ENCODE peak calls at places on chromosomes 3 and 15, in seven cellular contexts. R is GM13976; V is glutamatergic neuron; X is endothelial cell; G is BE2C; N is endodermal cell; A is CD4-positive, alpha-beta T cell. D is an unnamed sample.

GRCh38 chr15:22949074-22949547 is 31.1 kb downstream of the CYFIP1 start:
- DNase-seq in R (no peak), V (peak), G (peak), X (peak), N (peak), A (no peak), D (no peak)

GRCh38 chr3:177443469-177443868 is 246.2 kb upstream of the TBL1XR1 start:
- DNase-seq in A (no peak), N (no peak), X (no peak), R (no peak), G (peak), V (no peak), D (no peak)

GRCh38 chr3:182122779-182123178 is 411.1 kb downstream of the SOX2 start:
- DNase-seq in G (no peak), V (no peak), A (no peak), X (no peak), N (no peak), R (no peak), D (no peak)

GRCh38 chr3:111852540-111852939 is 6.5 kb upstream of the PHLDB2 start:
- DNase-seq in R (no peak), X (peak), N (peak), V (no peak), G (no peak), A (no peak), D (no peak)

GRCh38 chr15:66833372-66833771 is 131.3 kb downstream of the SMAD6 start:
- DNase-seq in X (no peak), V (no peak), G (no peak), R (no peak), N (no peak), A (no peak), D (no peak)

GRCh38 chr15:39099524-39099923 is 481.4 kb upstream of the THBS1 start:
- DNase-seq in V (no peak), N (no peak), A (no peak), X (no peak), G (no peak), R (no peak), D (no peak)

GRCh38 chr3:32077260-32078084 is 28.9 kb upstream of the GPD1L start:
- DNase-seq in G (no peak), N (no peak), V (no peak), X (no peak), A (no peak), R (no peak), D (no peak)

GRCh38 chr15:67745059-67745993 is 80.0 kb upstream of the SKOR1 start:
- DNase-seq in R (no peak), N (no peak), V (no peak), A (no peak), G (no peak), X (no peak), D (no peak)

GRCh38 chr15:28086175-28086703 is 12.9 kb downstream of the OCA2 start:
- DNase-seq in X (peak), R (peak), V (peak), G (peak), N (peak), A (peak), D (no peak)

GRCh38 chr3:83934208-83935150 is 1024.3 kb upstream of the CADM2 start:
- DNase-seq in X (no peak), A (no peak), N (no peak), R (no peak), G (no peak), V (no peak), D (no peak)

GRCh38 chr15:66411190-66411589 is 24.5 kb downstream of the MAP2K1 start:
- DNase-seq in V (no peak), X (no peak), G (no peak), N (no peak), A (no peak), R (no peak), D (no peak)

GRCh38 chr3:183430325-183430957 is 2.0 kb upstream of the MCF2L2 start:
- DNase-seq in N (no peak), V (no peak), X (no peak), G (no peak), A (no peak), R (peak), D (no peak)

GRCh38 chr15:40278026-40278425 is 4.8 kb downstream of the ANKRD63 start:
- DNase-seq in V (no peak), X (no peak), N (no peak), R (no peak), A (no peak), G (no peak), D (no peak)

GRCh38 chr3:120726784-120727183 is 15.5 kb downstream of the RABL3 start:
- DNase-seq in R (no peak), X (no peak), V (no peak), G (no peak), N (no peak), A (no peak), D (no peak)

GRCh38 chr3:102068736-102069135 is 219.4 kb downstream of the NFKBIZ start:
- DNase-seq in G (no peak), A (no peak), V (no peak), X (no peak), N (no peak), R (no peak), D (no peak)

GRCh38 chr15:31254431-31255175 is 72.0 kb upstream of the KLF13 start:
- DNase-seq in A (no peak), R (no peak), N (no peak), X (no peak), G (no peak), V (no peak), D (no peak)

GRCh38 chr15:64134322-64134829 is 17.2 kb upstream of the SNX22 start:
- DNase-seq in R (no peak), N (no peak), V (no peak), A (no peak), X (no peak), G (peak), D (no peak)

GRCh38 chr3:74089854-74090253 is 465.1 kb upstream of the PDZRN3 start:
- DNase-seq in A (no peak), N (no peak), G (no peak), V (no peak), R (no peak), X (no peak), D (no peak)

GRCh38 chr3:139204756-139205155 is 139.1 kb upstream of the MRPS22 start:
- DNase-seq in X (no peak), V (no peak), G (no peak), A (no peak), N (no peak), R (no peak), D (no peak)

GRCh38 chr3:197181751-197182150 is 116.7 kb downstream of the DLG1 start:
- DNase-seq in G (peak), R (no peak), N (no peak), V (no peak), X (no peak), A (no peak), D (no peak)

GRCh38 chr3:135513106-135514063 is 452.1 kb upstream of the PPP2R3A start:
- DNase-seq in X (no peak), N (peak), A (no peak), G (peak), R (no peak), V (no peak), D (no peak)

GRCh38 chr3:143751643-143752178 is 96.6 kb downstream of the SLC9A9 start:
- DNase-seq in X (no peak), A (peak), G (no peak), V (no peak), N (no peak), R (no peak), D (no peak)

GRCh38 chr3:27990837-27991236 is 250.6 kb upstream of the CMC1 start:
- DNase-seq in V (no peak), R (no peak), G (no peak), X (no peak), A (no peak), N (no peak), D (no peak)

GRCh38 chr3:131072099-131072559 is 45.5 kb downstream of the NEK11 start:
- DNase-seq in X (no peak), R (no peak), G (no peak), V (no peak), A (no peak), N (no peak), D (no peak)

GRCh38 chr15:78739996-78740903 is 71.0 kb downstream of the ADAMTS7 start:
- DNase-seq in R (peak), N (peak), V (peak), X (peak), A (no peak), G (peak), D (no peak)

GRCh38 chr15:45169608-45170480 is 17.9 kb downstream of the SHF start:
- DNase-seq in G (peak), X (no peak), N (no peak), V (peak), A (no peak), R (no peak), D (no peak)

GRCh38 chr15:30990036-30990435 is 1.4 kb downstream of the MTMR10 start:
- DNase-seq in G (no peak), V (no peak), A (no peak), R (no peak), X (no peak), N (no peak), D (no peak)

GRCh38 chr3:186088335-186088734 is 20.6 kb downstream of the ETV5 start:
- DNase-seq in V (no peak), N (no peak), R (no peak), X (no peak), G (no peak), A (no peak), D (no peak)

GRCh38 chr3:141126661-141127343 is 75.7 kb downstream of the SPSB4 start:
- DNase-seq in G (no peak), X (no peak), A (no peak), V (no peak), R (no peak), N (no peak), D (no peak)

GRCh38 chr3:71130516-71131384 is 452.8 kb downstream of the FOXP1 start:
- DNase-seq in A (peak), G (peak), R (peak), X (peak), N (no peak), V (no peak), D (no peak)

GRCh38 chr3:89698208-89698830 is 590.9 kb downstream of the EPHA3 start:
- DNase-seq in R (no peak), V (no peak), G (no peak), X (no peak), N (no peak), A (no peak), D (no peak)

GRCh38 chr3:49098910-49099630 is 5.2 kb upstream of the QRICH1 start:
- DNase-seq in G (no peak), R (no peak), X (no peak), A (no peak), V (no peak), N (no peak), D (no peak)

GRCh38 chr3:112111785-112112402 is 21.2 kb downstream of the GCSAM start:
- DNase-seq in V (peak), N (peak), G (peak), X (peak), R (peak), A (peak), D (peak)

GRCh38 chr3:40617084-40617483 is 92.3 kb downstream of the ZNF621 start:
- DNase-seq in R (no peak), X (no peak), A (no peak), V (no peak), G (no peak), N (no peak), D (no peak)

GRCh38 chr3:153244961-153245360 is 82.9 kb downstream of the RAP2B start:
- DNase-seq in R (no peak), G (no peak), X (no peak), N (no peak), A (no peak), V (no peak), D (no peak)

GRCh38 chr15:77037475-77038209 is 33.3 kb downstream of the TSPAN3 start:
- DNase-seq in X (peak), G (no peak), R (peak), N (no peak), A (no peak), V (no peak), D (no peak)

GRCh38 chr15:57610130-57610529 is 18.4 kb downstream of the MYZAP start:
- DNase-seq in V (no peak), X (no peak), A (no peak), N (no peak), R (no peak), G (no peak), D (no peak)

GRCh38 chr15:100972975-100973350 is 53.8 kb downstream of the LRRK1 start:
- DNase-seq in N (peak), G (no peak), R (no peak), X (no peak), V (peak), A (no peak), D (no peak)

GRCh38 chr3:124862006-124862405 is 25.2 kb downstream of the ITGB5 start:
- DNase-seq in X (no peak), G (no peak), V (no peak), N (no peak), A (no peak), R (no peak), D (no peak)
- TF ChIP-seq CTCF in X (no peak), G (no peak), V (no peak), N (peak), A (no peak), R (no peak), D (no peak)

DNA sequence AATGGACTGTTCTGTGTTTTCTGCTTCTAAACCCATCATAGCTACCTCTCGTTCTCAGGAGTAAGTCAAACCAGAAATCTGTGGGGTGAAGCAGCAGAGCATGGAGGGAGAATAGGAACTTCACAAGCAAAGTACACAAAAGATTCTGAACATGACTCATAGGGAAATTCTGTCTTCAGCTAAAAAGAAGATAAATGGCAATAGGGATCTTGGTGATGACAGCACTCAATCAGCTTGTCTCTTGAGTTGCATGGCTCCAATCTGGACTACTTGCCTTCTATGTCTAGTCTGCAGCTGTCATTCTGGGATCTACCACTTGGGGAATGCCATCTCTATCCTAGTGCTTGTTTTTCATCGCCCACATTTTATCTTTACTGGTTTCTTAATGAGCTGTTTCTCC is 13.5 kb upstream of the GRAMD1C start:
- DNase-seq in A (no peak), R (peak), N (peak), G (no peak), V (no peak), X (no peak), D (no peak)
- TF ChIP-seq CTCF in A (no peak), R (no peak), N (peak), G (peak), V (peak), X (peak), D (no peak)

DNA sequence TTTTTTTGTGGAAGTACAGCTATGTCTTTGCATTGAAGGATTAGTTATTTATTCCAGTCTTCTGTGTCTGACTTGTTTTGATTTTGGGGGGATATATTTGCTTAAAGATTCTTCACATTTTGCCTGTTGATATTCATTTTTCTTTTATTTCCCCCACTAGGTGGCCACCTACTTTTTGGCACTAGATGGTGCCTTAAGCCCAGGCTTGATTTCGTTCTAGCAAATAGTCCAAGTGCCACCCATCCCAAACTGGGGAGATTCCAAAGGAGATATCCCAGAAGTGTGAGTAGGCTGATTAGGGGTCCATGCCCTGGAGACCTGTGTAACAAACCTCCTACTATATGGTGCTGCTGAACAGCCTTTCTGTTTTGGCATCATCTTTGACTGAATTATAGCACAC is 80.0 kb upstream of the SPATA16 start:
- DNase-seq in R (no peak), G (no peak), A (no peak), V (no peak), X (no peak), N (peak), D (no peak)
- TF ChIP-seq CTCF in R (no peak), G (peak), A (no peak), V (peak), X (peak), N (peak), D (peak)

GRCh38 chr3:46087871-46088270 is 60.6 kb upstream of the XCR1 start:
- DNase-seq in G (no peak), V (no peak), X (no peak), R (no peak), A (no peak), N (no peak), D (no peak)
- TF ChIP-seq CTCF in G (no peak), V (no peak), X (no peak), R (no peak), A (no peak), N (peak), D (no peak)

DNA sequence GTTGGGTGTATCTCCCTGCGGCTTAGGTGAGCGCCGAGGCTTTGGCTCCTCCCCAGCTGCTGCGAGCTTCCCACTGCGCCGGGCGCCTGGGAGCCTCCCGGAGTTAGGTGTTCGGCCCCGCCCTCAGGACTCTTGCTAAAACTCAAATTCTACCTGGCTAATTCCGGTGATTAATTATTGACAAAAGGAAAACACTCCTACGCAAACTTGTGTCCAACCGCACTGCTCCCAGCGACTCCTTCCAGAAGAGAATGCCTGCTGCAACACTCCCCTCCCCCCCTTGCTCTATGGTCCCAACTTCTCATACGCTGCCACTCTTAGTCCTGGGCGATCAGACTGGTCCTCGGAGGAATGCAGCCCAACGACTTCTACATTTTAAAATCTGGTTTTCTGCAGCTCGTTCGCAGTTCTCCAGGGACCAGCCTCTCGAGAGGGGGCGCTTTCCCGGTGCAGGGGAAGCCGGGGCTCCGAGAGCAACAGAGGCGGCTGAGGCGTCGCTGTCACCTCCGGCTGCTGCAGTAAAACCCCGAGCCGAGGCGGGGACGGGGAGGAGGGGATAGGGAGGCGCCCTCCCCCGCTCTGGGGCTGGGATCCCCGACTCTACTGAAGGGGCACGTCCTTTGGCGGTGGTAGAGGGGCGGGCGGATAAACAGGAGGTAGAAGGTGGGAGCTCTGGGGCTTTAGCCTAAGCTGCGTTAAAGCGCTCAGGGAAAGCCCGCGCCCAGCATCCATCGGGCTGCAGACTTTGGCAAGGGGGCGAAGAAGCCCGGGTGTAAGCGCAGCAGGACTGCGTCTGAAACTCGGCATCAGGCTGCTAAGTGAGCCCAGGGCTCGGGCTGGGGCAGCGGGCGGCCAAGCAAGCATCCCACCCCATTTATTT is at the start of gene SPTSSB:
- DNase-seq in G (peak), N (peak), A (peak), X (peak), R (peak), V (peak), D (peak)
- TF ChIP-seq CTCF in G (peak), N (peak), A (peak), X (no peak), R (no peak), V (no peak), D (no peak)

GRCh38 chr3:109853077-109853732 is 515.9 kb upstream of the DPPA4 start:
- DNase-seq in N (no peak), G (no peak), X (no peak), R (no peak), A (no peak), V (no peak), D (no peak)
- TF ChIP-seq CTCF in N (no peak), G (no peak), X (no peak), R (no peak), A (no peak), V (no peak), D (no peak)

D was measured in mesothelial cell of epicardium.